ENCODE peak calls at places on chromosomes 1 and 21, in six cellular contexts. U is CD8-positive, alpha-beta memory T cell; T is tibial artery; B is RWPE2; G is sigmoid colon; P is CD4-positive, alpha-beta memory T cell. Q is an unnamed sample.

GRCh38 chr1:6960291-6960758 is 175.1 kb downstream of the CAMTA1 start:
- DNase-seq in G (no peak), U (no peak), B (no peak), P (no peak), T (no peak), Q (no peak)

GRCh38 chr1:229714964-229715603 is 89.0 kb downstream of the URB2 start:
- DNase-seq in T (no peak), B (no peak), U (peak), P (no peak), G (no peak), Q (no peak)

GRCh38 chr1:167109125-167109524 is 15.2 kb downstream of the STYXL2 start:
- DNase-seq in G (no peak), T (no peak), P (no peak), U (no peak), B (no peak), Q (no peak)

GRCh38 chr1:234372011-234372757 is 1.1 kb upstream of the COA6 start:
- DNase-seq in G (no peak), B (no peak), P (no peak), U (no peak), T (no peak), Q (no peak)

GRCh38 chr1:206895837-206896242 is 1.4 kb upstream of the IL24 start:
- DNase-seq in U (no peak), B (no peak), P (no peak), G (no peak), T (no peak), Q (no peak)

GRCh38 chr21:41664881-41665765 is 101.7 kb downstream of the RIPK4 start:
- DNase-seq in T (peak), P (no peak), G (no peak), U (no peak), B (peak), Q (peak)

GRCh38 chr1:108963052-108963686 is at the start of gene CLCC1:
- DNase-seq in B (peak), P (peak), U (peak), G (peak), T (peak), Q (peak)

GRCh38 chr1:88698140-88698539 is 14.1 kb downstream of the PKN2 start:
- DNase-seq in B (no peak), P (no peak), U (no peak), G (no peak), T (no peak), Q (no peak)

GRCh38 chr1:55374801-55375616 is 159.8 kb upstream of the USP24 start:
- DNase-seq in G (peak), T (no peak), U (no peak), B (no peak), P (no peak), Q (no peak)

GRCh38 chr1:193066606-193067005 is 7.2 kb downstream of the RO60 start:
- DNase-seq in G (no peak), U (no peak), B (no peak), P (no peak), T (no peak), Q (no peak)

GRCh38 chr21:45590726-45591618 is 48.7 kb upstream of the SLC19A1 start:
- DNase-seq in G (peak), B (no peak), U (peak), T (no peak), P (peak), Q (peak)

GRCh38 chr21:34576043-34576466 is 38.9 kb downstream of the RCAN1 start:
- DNase-seq in G (no peak), B (no peak), U (no peak), P (no peak), T (no peak), Q (no peak)

GRCh38 chr1:199794105-199794863 is 233.2 kb upstream of the NR5A2 start:
- DNase-seq in U (no peak), B (no peak), T (no peak), G (no peak), P (no peak), Q (no peak)

GRCh38 chr1:173255214-173255813 is 48.2 kb upstream of the TNFSF4 start:
- DNase-seq in U (no peak), G (no peak), B (no peak), P (no peak), T (no peak), Q (no peak)

GRCh38 chr1:7346600-7347570 is 424.2 kb upstream of the VAMP3 start:
- DNase-seq in P (no peak), T (no peak), B (no peak), G (no peak), U (no peak), Q (no peak)

GRCh38 chr1:61287734-61288133 is 205.4 kb downstream of the NFIA start:
- DNase-seq in B (no peak), P (no peak), G (no peak), T (no peak), U (no peak), Q (no peak)

GRCh38 chr21:41250519-41250918 is 66.1 kb upstream of the FAM3B start:
- DNase-seq in U (no peak), P (no peak), B (no peak), G (no peak), T (peak), Q (no peak)

GRCh38 chr1:12275370-12275769 is 45.5 kb downstream of the VPS13D start:
- DNase-seq in P (no peak), G (no peak), B (no peak), U (no peak), T (peak), Q (no peak)

GRCh38 chr1:1348420-1349255 is 580 bp downstream of the DVL1 start:
- DNase-seq in T (peak), B (peak), U (no peak), P (no peak), G (no peak), Q (peak)

GRCh38 chr21:41894922-41895557 is 15.9 kb upstream of the PRDM15 start:
- DNase-seq in U (no peak), B (no peak), P (no peak), G (peak), T (no peak), Q (no peak)

GRCh38 chr1:28582248-28582615 is 9.8 kb upstream of the RAB42 start:
- DNase-seq in T (peak), U (no peak), B (no peak), G (no peak), P (no peak), Q (no peak)

GRCh38 chr1:77415585-77415984 is 133.8 kb downstream of the AK5 start:
- DNase-seq in G (no peak), U (no peak), P (no peak), T (no peak), B (no peak), Q (no peak)

GRCh38 chr1:53896673-53897229 is 2.8 kb downstream of the DIO1 start:
- DNase-seq in U (no peak), T (peak), P (no peak), G (no peak), B (no peak), Q (no peak)

GRCh38 chr1:160261526-160261877 is 847 bp downstream of the DCAF8 start:
- DNase-seq in T (peak), G (no peak), U (peak), P (peak), B (no peak), Q (no peak)

GRCh38 chr1:173554541-173555250 is 48.2 kb downstream of the SLC9C2 start:
- DNase-seq in U (no peak), T (no peak), P (no peak), G (no peak), B (no peak), Q (no peak)

GRCh38 chr1:43774359-43774758 is 67.0 kb downstream of the ST3GAL3 start:
- DNase-seq in G (no peak), U (no peak), P (no peak), T (no peak), B (no peak), Q (no peak)

GRCh38 chr1:247528812-247529474 is 7.3 kb downstream of the OR2C3 start:
- DNase-seq in B (no peak), U (no peak), G (no peak), P (no peak), T (no peak), Q (no peak)

GRCh38 chr1:200172311-200172710 is 144.8 kb downstream of the NR5A2 start:
- DNase-seq in P (no peak), U (no peak), B (no peak), G (no peak), T (no peak), Q (no peak)

GRCh38 chr21:45152265-45152746 is 77.9 kb downstream of the ADARB1 start:
- DNase-seq in U (peak), P (peak), G (peak), B (no peak), T (no peak), Q (peak)

GRCh38 chr1:216270086-216270773 is 153.0 kb downstream of the USH2A start:
- DNase-seq in T (no peak), G (no peak), U (no peak), P (no peak), B (no peak), Q (no peak)

GRCh38 chr1:235642021-235642942 is 7.3 kb downstream of the GNG4 start:
- DNase-seq in U (peak), B (no peak), G (no peak), T (no peak), P (peak), Q (peak)

GRCh38 chr1:34060901-34061415 is 104.1 kb downstream of the CSMD2 start:
- DNase-seq in B (no peak), T (peak), G (no peak), U (no peak), P (no peak), Q (no peak)

GRCh38 chr1:50430010-50430405 is 6.8 kb upstream of the DMRTA2 start:
- DNase-seq in G (no peak), B (no peak), T (no peak), U (no peak), P (no peak), Q (no peak)

GRCh38 chr1:31783846-31784245 is 19.7 kb upstream of the ADGRB2 start:
- DNase-seq in U (peak), T (no peak), P (no peak), B (peak), G (peak), Q (peak)

GRCh38 chr21:34865922-34866271 is 183.2 kb downstream of the RUNX1 start:
- DNase-seq in T (no peak), B (no peak), U (no peak), G (no peak), P (no peak), Q (peak)

GRCh38 chr1:6105763-6106162 is 60.1 kb downstream of the KCNAB2 start:
- DNase-seq in P (no peak), G (no peak), B (no peak), T (no peak), U (no peak), Q (peak)

GRCh38 chr21:19065164-19065563 is 661.6 kb upstream of the TMPRSS15 start:
- DNase-seq in B (no peak), P (no peak), U (no peak), T (no peak), G (no peak), Q (no peak)
- H3K4me3 ChIP-seq in B (no peak), P (no peak), U (no peak), T (no peak), G (no peak), Q (no peak)

GRCh38 chr1:48263042-48263441 is 40.5 kb downstream of the SLC5A9 start:
- DNase-seq in G (no peak), P (no peak), U (no peak), B (no peak), T (no peak), Q (no peak)

GRCh38 chr1:48258106-48258505 is 35.6 kb downstream of the SLC5A9 start:
- DNase-seq in U (no peak), B (no peak), T (no peak), G (no peak), P (no peak), Q (no peak)

DNA sequence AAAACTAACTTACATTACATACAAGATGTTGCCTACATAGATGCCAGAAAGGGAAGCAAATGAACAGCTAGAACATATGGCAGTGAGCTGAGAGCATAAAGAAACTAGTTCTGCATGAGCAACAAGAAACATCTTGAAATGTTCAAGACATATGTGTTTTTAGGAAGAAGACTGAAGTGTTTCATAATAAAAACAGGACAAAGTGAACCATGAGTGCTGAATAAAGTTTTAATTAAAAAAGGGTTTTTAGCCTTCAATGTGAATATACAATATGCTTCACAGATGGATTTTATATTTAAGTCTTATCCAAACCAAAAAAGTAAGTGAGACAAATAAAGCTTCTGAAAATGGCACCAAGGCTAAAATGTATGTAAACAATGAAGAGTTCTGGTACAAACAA is 39.5 kb downstream of the SLC5A9 start:
- DNase-seq in T (no peak), P (no peak), G (no peak), B (no peak), U (no peak), Q (no peak)
- H3K4me3 ChIP-seq in T (no peak), P (no peak), G (no peak), B (no peak), U (no peak), Q (no peak)

GRCh38 chr1:40530735-40531380 is 579 bp upstream of the ZNF684 start:
- DNase-seq in B (no peak), T (no peak), G (no peak), U (no peak), P (no peak), Q (no peak)

GRCh38 chr1:40531381-40532061 is at the start of gene ZNF684:
- DNase-seq in G (peak), P (peak), T (peak), B (peak), U (peak), Q (peak)

GRCh38 chr1:40532062-40532389 is 589 bp downstream of the ZNF684 start:
- DNase-seq in T (no peak), P (no peak), U (no peak), G (no peak), B (no peak), Q (no peak)

GRCh38 chr1:40534589-40534988 is 3.2 kb downstream of the ZNF684 start:
- DNase-seq in T (no peak), P (no peak), G (no peak), B (no peak), U (no peak), Q (no peak)

GRCh38 chr1:40532844-40533424 is 1.5 kb downstream of the ZNF684 start:
- DNase-seq in B (no peak), T (no peak), P (no peak), U (no peak), G (no peak), Q (no peak)
- H3K4me3 ChIP-seq in B (no peak), T (no peak), P (no peak), U (no peak), G (no peak), Q (no peak)

GRCh38 chr1:67647814-67648358 is 37.1 kb upstream of the GADD45A start:
- DNase-seq in U (no peak), B (no peak), G (no peak), T (no peak), P (no peak), Q (no peak)

GRCh38 chr1:67648582-67649326 is 36.2 kb upstream of the GADD45A start:
- DNase-seq in G (no peak), P (no peak), T (no peak), B (no peak), U (no peak), Q (no peak)

GRCh38 chr1:67645495-67646144 is 39.4 kb upstream of the GADD45A start:
- DNase-seq in U (no peak), P (no peak), T (peak), B (no peak), G (peak), Q (no peak)

GRCh38 chr1:67647036-67647798 is 37.8 kb upstream of the GADD45A start:
- DNase-seq in U (no peak), G (no peak), B (no peak), P (no peak), T (no peak), Q (no peak)

GRCh38 chr1:67646145-67647035 is 38.6 kb upstream of the GADD45A start:
- DNase-seq in B (no peak), U (no peak), P (no peak), T (no peak), G (no peak), Q (no peak)
- H3K4me3 ChIP-seq in B (no peak), U (no peak), P (no peak), T (no peak), G (no peak), Q (no peak)

DNA sequence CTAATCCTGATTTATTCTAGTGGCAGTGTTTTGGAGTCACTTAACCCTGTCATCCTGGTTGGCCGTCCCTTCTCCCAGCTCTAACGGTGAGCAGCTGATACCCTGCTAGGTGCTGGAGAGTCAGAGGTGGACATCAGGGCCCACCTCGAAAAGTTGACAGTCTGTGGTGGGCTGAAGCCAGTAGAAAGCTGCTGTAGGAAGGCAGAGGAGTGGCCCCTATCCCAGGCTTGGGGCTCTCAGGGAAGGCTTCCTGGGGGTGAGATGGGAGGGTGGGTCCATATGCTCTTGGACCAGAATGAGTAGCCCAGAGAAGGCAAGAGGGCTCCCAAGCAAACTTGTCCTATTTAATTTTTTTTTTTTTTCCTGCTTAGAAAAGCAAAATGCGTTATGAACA is 475 bp upstream of the RPL5 start:
- DNase-seq in U (no peak), B (no peak), T (no peak), G (no peak), P (no peak), Q (peak)
- H3K4me3 ChIP-seq in U (peak), B (peak), T (peak), G (peak), P (peak), Q (no peak)

GRCh38 chr1:26237230-26237966 is 3.4 kb downstream of the CEP85 start:
- DNase-seq in B (no peak), P (no peak), G (no peak), U (no peak), T (no peak), Q (no peak)
- H3K4me3 ChIP-seq in B (no peak), P (no peak), G (no peak), U (no peak), T (no peak), Q (no peak)

Q was measured in spleen.